ENCODE peak calls at places on chromosomes 6 and 20, in seven cellular contexts. O is epithelial cell of esophagus, L is uterus, X is NB4, Q is upper lobe of left lung, P is choroid plexus epithelial cell, S is endothelial cell. I is an unnamed sample.

GRCh38 chr6:85421963-85422362 is 27.9 kb upstream of the NT5E start:
- DNase-seq in L (no peak), S (no peak), O (no peak), Q (no peak), P (peak), X (no peak), I (no peak)

GRCh38 chr6:28914941-28915340 is 8.8 kb downstream of the TRIM27 start:
- DNase-seq in S (no peak), X (no peak), P (no peak), L (no peak), O (no peak), Q (no peak), I (no peak)

GRCh38 chr20:44706371-44707258 is 8.6 kb upstream of the CCN5 start:
- DNase-seq in L (peak), S (no peak), X (no peak), P (no peak), Q (peak), O (no peak), I (no peak)

GRCh38 chr6:30682181-30683117 is 4.0 kb downstream of the PPP1R18 start:
- DNase-seq in O (peak), X (peak), P (peak), L (peak), S (peak), Q (peak), I (peak)

GRCh38 chr20:45629496-45630100 is at the start of gene WFDC10A:
- DNase-seq in L (no peak), S (peak), Q (no peak), P (peak), X (peak), O (peak), I (peak)

GRCh38 chr6:26234421-26235239 is 130.4 kb upstream of the BTN3A2 start:
- DNase-seq in L (peak), Q (no peak), O (peak), P (peak), X (peak), S (peak), I (peak)

GRCh38 chr20:21514553-21515251 is 838 bp upstream of the NKX2-2 start:
- DNase-seq in Q (peak), S (no peak), X (no peak), O (no peak), P (no peak), L (no peak), I (no peak)

GRCh38 chr6:149164199-149164745 is 153.2 kb upstream of the TAB2 start:
- DNase-seq in L (no peak), O (no peak), P (peak), S (no peak), Q (no peak), X (no peak), I (no peak)

GRCh38 chr6:169112483-169113320 is 140.9 kb downstream of the THBS2 start:
- DNase-seq in X (peak), O (no peak), P (no peak), S (no peak), Q (no peak), L (no peak), I (no peak)

GRCh38 chr20:58693226-58694006 is 816 bp downstream of the NPEPL1 start:
- DNase-seq in S (no peak), L (no peak), P (no peak), O (no peak), Q (peak), X (peak), I (peak)

GRCh38 chr20:47878601-47879004 is 93.3 kb upstream of the SULF2 start:
- DNase-seq in S (no peak), Q (no peak), O (peak), L (no peak), P (no peak), X (no peak), I (no peak)

GRCh38 chr20:64099880-64100565 is 7.3 kb downstream of the NPBWR2 start:
- DNase-seq in X (no peak), P (no peak), Q (no peak), O (no peak), S (no peak), L (no peak), I (no peak)

GRCh38 chr6:157094038-157094437 is 229.3 kb downstream of the TMEM242 start:
- DNase-seq in X (no peak), Q (no peak), O (no peak), L (no peak), S (no peak), P (no peak), I (no peak)

GRCh38 chr20:62237772-62238568 is at the start of gene OSBPL2:
- DNase-seq in X (peak), Q (peak), L (peak), P (peak), S (peak), O (peak), I (peak)

GRCh38 chr20:38186788-38187221 is 21.7 kb upstream of the TGM2 start:
- DNase-seq in L (no peak), O (peak), P (no peak), Q (no peak), S (no peak), X (no peak), I (peak)

GRCh38 chr6:43308101-43308989 is at the start of gene CRIP3:
- DNase-seq in L (peak), S (no peak), P (peak), O (peak), X (peak), Q (peak), I (peak)
- TF ChIP-seq CTCF in L (no peak), S (no peak), P (peak), O (peak), X (no peak), Q (peak), I (peak)

DNA sequence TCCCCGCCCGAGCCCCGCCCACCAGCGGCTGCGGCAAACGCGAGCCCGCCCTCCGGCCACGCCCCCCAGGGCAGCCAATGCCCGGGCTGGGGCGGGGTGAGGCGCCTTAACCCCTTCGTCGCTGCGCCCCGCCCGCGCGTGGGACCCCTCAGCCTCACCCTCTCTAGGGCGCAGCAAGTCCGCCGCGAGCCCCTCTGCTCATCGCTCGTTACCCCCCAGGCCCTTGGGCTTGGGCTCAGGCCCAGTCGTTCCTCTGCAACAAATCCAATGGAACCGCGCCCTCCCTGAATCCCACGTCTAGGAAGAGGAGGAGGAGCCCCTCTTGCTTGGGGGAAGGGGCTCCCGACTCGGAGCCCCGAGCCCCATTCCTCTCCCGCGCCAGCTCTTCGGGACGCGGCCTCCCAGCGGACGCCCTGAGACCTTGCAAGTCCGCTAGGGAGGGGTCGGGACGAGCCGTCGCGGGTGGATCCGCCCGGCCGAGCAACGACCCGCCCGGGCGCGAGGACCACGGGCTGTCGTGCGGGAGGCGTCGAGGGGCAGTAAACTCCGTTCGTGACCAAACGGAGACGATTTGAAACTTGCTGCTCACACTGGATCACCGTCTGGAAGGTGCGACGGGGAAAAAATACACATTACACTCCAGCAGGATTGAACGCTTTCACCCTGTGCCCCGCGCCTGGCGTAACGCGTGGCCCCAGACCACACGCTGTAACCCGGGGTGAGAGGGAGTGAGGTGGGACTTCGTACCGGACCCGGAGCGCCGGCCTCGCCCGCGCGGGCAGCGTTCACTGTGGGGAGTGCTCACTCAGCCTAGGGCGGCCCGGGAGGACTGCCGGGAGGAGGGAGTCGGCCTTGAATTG is 463 bp upstream of the LZTS3 start:
- DNase-seq in Q (peak), O (peak), S (peak), P (peak), L (peak), X (peak), I (peak)
- TF ChIP-seq CTCF in Q (peak), O (no peak), S (no peak), P (peak), L (no peak), X (no peak), I (peak)

GRCh38 chr6:22737331-22737730 is 168.0 kb downstream of the HDGFL1 start:
- DNase-seq in O (peak), X (peak), L (peak), Q (no peak), S (peak), P (peak), I (peak)
- TF ChIP-seq CTCF in O (peak), X (peak), L (peak), Q (peak), S (no peak), P (peak), I (peak)

GRCh38 chr20:51076841-51077543 is 54.1 kb upstream of the KCNG1 start:
- DNase-seq in S (no peak), L (no peak), P (no peak), O (no peak), X (no peak), Q (no peak), I (no peak)
- TF ChIP-seq CTCF in S (no peak), L (no peak), P (peak), O (peak), X (no peak), Q (no peak), I (no peak)

DNA sequence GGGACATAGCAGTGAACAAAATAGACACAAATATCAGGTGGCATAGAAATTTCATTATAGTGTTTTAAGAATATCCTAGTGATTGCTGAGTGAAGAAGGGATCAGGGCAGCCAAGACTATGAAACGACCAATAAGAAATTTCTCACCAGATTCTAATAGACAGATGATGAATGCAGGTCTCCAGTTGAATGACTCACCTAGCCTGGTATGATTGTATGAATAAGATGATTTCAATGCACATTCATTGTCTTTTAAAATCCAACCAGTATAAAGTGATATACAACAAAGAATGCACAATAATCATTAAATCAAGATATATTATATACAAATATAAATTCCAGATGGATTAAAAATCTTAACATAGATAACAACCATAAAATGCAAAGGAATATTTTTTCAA is 124.5 kb upstream of the TENT5A start:
- DNase-seq in P (no peak), L (no peak), Q (no peak), X (no peak), S (no peak), O (peak), I (no peak)
- TF ChIP-seq CTCF in P (no peak), L (no peak), Q (no peak), X (no peak), S (no peak), O (no peak), I (no peak)

I was measured in MCF 10A.